ENCODE peak calls at places on chromosomes 5 and 9, in five cellular contexts. X is AG04450, K is ureter, S is GM20000, Z is astrocyte of the cerebellum. A is an unnamed sample.

GRCh38 chr9:23630488-23630887 is 195.6 kb downstream of the ELAVL2 start:
- DNase-seq in S (no peak), Z (no peak), K (no peak), X (no peak), A (no peak)

GRCh38 chr9:131257266-131258025 is 18.9 kb downstream of the FAM78A start:
- DNase-seq in K (no peak), X (no peak), Z (no peak), S (no peak), A (no peak)

GRCh38 chr9:91778031-91778430 is 172.0 kb downstream of the ROR2 start:
- DNase-seq in X (no peak), S (no peak), K (no peak), Z (no peak), A (no peak)

GRCh38 chr9:91837982-91838731 is 111.9 kb downstream of the ROR2 start:
- DNase-seq in K (peak), X (no peak), Z (no peak), S (no peak), A (no peak)

GRCh38 chr5:149782900-149783586 is 52.9 kb downstream of the PPARGC1B start:
- DNase-seq in X (no peak), S (no peak), K (no peak), Z (no peak), A (no peak)

GRCh38 chr5:124963236-124963929 is 216.9 kb upstream of the ZNF608 start:
- DNase-seq in Z (peak), X (peak), S (no peak), K (no peak), A (no peak)

GRCh38 chr5:149265559-149265958 is 6.1 kb upstream of the AFAP1L1 start:
- DNase-seq in X (no peak), K (no peak), S (no peak), Z (no peak), A (peak)

GRCh38 chr9:133584559-133585476 is 24.4 kb downstream of the FAM163B start:
- DNase-seq in Z (no peak), K (no peak), S (no peak), X (no peak), A (no peak)

GRCh38 chr5:123090641-123091257 is 1.7 kb downstream of the PRDM6 start:
- DNase-seq in Z (no peak), X (no peak), K (no peak), S (peak), A (no peak)

GRCh38 chr5:143404416-143405062 is 1.1 kb upstream of the NR3C1 start:
- DNase-seq in S (peak), Z (peak), X (peak), K (peak), A (no peak)

A was measured in glomerular endothelial cell.